ENCODE peak calls at places on chromosomes 4 and X, in eight cellular contexts. V is fibroblast of lung, R is PC-3, E is stomach, B is mammary epithelial cell, L is lung, C is tibial artery, I is right lobe of liver. Z is an unnamed sample.

GRCh38 chr4:80710748-80711451 is 319.6 kb upstream of the BMP3 start:
- DNase-seq in V (no peak), R (no peak), E (no peak), B (no peak), L (no peak), C (no peak), I (no peak), Z (no peak)

GRCh38 chr4:156734965-156735895 is 236.4 kb downstream of the PDGFC start:
- DNase-seq in V (no peak), R (peak; percentile 62), E (no peak), B (peak; percentile 24), L (no peak), C (no peak), I (no peak), Z (no peak)

GRCh38 chrX:39491548-39492297 is 606.0 kb downstream of the BCOR start:
- DNase-seq in V (no peak), R (no peak), E (no peak), B (no peak), L (no peak), C (no peak), I (no peak), Z (no peak)

GRCh38 chr4:109801099-109801789 is 555 bp downstream of the CFI start:
- DNase-seq in V (no peak), R (no peak), E (no peak), B (no peak), L (no peak), C (no peak), I (no peak), Z (no peak)

GRCh38 chr4:156884183-156884582 is 87.4 kb downstream of the PDGFC start:
- DNase-seq in V (no peak), R (no peak), E (no peak), B (peak; percentile 79), L (no peak), C (no peak), I (no peak), Z (no peak)

GRCh38 chr4:185510803-185511202 is 24.5 kb downstream of the PDLIM3 start:
- DNase-seq in V (no peak), R (no peak), E (no peak), B (no peak), L (no peak), C (no peak), I (no peak), Z (no peak)

GRCh38 chr4:85728471-85728870 is 253.5 kb downstream of the ARHGAP24 start:
- DNase-seq in V (no peak), R (no peak), E (no peak), B (no peak), L (no peak), C (no peak), I (no peak), Z (no peak)

GRCh38 chr4:70365479-70365878 is 4.9 kb downstream of the SMR3A start:
- DNase-seq in V (no peak), R (peak; percentile 13), E (no peak), B (peak; percentile 49), L (no peak), C (no peak), I (no peak), Z (no peak)

GRCh38 chrX:53319614-53320542 is 38.5 kb upstream of the IQSEC2 start:
- DNase-seq in V (no peak), R (no peak), E (no peak), B (no peak), L (no peak), C (no peak), I (no peak), Z (no peak)

GRCh38 chr4:188171551-188171950 is 32.3 kb downstream of the TRIML1 start:
- DNase-seq in V (no peak), R (peak; percentile 14), E (no peak), B (peak; percentile 75), L (no peak), C (peak; percentile 27), I (no peak), Z (no peak)

GRCh38 chr4:1603413-1604135 is 80.5 kb downstream of the FAM53A start:
- DNase-seq in V (no peak), R (no peak), E (no peak), B (no peak), L (no peak), C (no peak), I (peak; percentile 15), Z (no peak)

GRCh38 chrX:66676413-66676812 is 37.5 kb upstream of the EDA2R start:
- DNase-seq in V (no peak), R (no peak), E (no peak), B (peak; percentile 64), L (no peak), C (no peak), I (no peak), Z (no peak)

GRCh38 chr4:1766336-1767057 is 26.6 kb upstream of the FGFR3 start:
- DNase-seq in V (no peak), R (no peak), E (no peak), B (no peak), L (no peak), C (no peak), I (no peak), Z (no peak)

GRCh38 chrX:31706456-31706855 is 634.6 kb upstream of the FTHL17 start:
- DNase-seq in V (no peak), R (no peak), E (no peak), B (no peak), L (no peak), C (no peak), I (no peak), Z (no peak)

GRCh38 chr4:71300362-71300761 is 38.5 kb upstream of the SLC4A4 start:
- DNase-seq in V (no peak), R (no peak), E (no peak), B (no peak), L (no peak), C (no peak), I (no peak), Z (no peak)

GRCh38 chrX:112108145-112108544 is 25.6 kb upstream of the TRPC5 start:
- DNase-seq in V (no peak), R (no peak), E (no peak), B (no peak), L (no peak), C (no peak), I (no peak), Z (no peak)

DNA sequence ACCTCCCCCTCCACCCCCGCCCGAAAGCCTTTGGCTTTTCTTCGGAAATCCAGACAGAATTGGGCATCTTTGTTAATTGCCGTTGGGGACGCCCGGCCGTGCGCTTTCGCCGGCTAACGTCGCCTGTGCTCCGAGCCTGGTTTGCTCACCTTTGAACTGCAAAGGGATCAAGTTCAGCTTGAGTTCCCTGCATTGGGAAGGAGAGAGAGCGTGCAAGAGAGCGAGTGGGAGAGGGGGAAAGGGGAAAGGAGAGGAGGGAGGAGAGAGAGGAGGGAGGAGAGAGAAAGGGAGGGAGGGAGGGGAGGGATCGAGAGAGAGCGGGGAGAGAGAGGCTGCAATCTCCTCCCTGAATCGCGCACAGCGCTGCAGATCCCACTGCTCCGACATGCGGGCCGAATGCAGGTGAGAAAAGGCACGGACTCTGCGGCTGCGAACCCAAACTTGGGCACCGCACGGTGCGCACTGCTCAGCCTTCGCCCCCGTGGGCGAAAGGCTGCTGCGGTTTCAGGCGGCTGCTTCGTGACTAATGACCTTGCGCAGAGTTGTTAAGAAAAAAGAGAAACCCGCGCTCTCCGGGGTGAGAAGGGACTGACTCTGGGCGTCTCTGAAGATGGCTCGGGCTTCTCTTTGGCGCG is at the start of gene PCDH7:
- DNase-seq in V (peak; percentile 83), R (peak; percentile 36), E (peak; percentile 37), B (peak; percentile 74), L (no peak), C (peak; percentile 70), I (peak; percentile 28), Z (peak; percentile 19)
- TF ChIP-seq CTCF in V (no peak), R (no peak), E (no peak), B (no peak), L (no peak), C (no peak), I (no peak), Z (no peak)

GRCh38 chr4:83112239-83112638 is 2.3 kb downstream of the PLAC8 start:
- DNase-seq in V (no peak), R (no peak), E (no peak), B (no peak), L (no peak), C (no peak), I (no peak), Z (no peak)

GRCh38 chr4:83109480-83110221 is 4.9 kb downstream of the PLAC8 start:
- DNase-seq in V (no peak), R (peak; percentile 33), E (peak; percentile 53), B (no peak), L (no peak), C (no peak), I (peak; percentile 50), Z (peak; percentile 73)

GRCh38 chr4:83112678-83113428 is 1.7 kb downstream of the PLAC8 start:
- DNase-seq in V (no peak), R (no peak), E (no peak), B (no peak), L (no peak), C (no peak), I (no peak), Z (no peak)

GRCh38 chr4:83110222-83110945 is 4.1 kb downstream of the PLAC8 start:
- DNase-seq in V (peak; percentile 73), R (peak; percentile 86), E (peak; percentile 94), B (peak; percentile 72), L (peak; percentile 86), C (peak; percentile 85), I (peak; percentile 92), Z (peak; percentile 98)

DNA sequence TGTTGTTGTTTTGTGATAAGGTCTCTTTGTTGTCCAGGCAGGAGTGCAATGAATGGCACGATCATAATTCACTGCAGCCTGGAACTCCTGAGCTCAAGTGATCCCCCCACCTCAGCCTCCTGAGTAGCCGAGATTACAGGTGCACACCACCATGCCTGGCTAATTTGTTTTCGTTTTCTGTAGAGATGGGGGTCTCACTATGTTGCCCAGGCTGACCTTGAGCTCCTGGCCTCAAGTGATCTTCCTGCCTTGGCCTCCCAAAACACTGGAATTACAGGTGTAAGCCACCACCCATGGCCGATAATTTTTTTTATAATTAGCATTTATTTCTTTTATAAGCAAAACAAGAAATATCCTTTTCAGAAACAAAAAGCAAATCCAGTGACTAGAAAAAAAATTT is 3.6 kb downstream of the PLAC8 start:
- DNase-seq in V (no peak), R (no peak), E (no peak), B (no peak), L (no peak), C (no peak), I (no peak), Z (no peak)
- H3K4me3 ChIP-seq in V (no peak overlapping the region), R (no peak overlapping the region), E (peak overlapping the region; percentile 51), B (no peak overlapping the region), L (no peak overlapping the region), C (no peak overlapping the region), I (no peak overlapping the region), Z (no peak overlapping the region)

DNA sequence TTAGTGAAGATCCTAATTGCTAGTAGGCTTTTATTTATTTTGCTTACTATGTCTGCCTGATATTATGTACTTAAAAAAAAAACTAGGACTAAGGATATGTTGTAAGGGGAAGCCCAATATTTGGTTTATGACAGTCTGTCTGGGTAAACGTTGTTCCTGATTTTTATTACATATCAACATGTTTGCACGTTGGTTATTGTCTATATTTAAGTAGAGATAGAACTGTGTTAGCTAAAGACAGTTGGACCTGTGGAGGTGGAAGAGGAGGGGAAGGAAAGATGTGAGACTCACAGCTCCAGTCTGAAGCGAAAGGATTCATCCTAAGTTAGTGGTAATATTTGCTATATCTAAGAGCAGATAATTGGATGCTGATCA is 90.3 kb downstream of the TMEM131L start:
- DNase-seq in V (no peak), R (peak; percentile 41), E (no peak), B (no peak), L (no peak), C (no peak), I (no peak), Z (no peak)
- H3K36me3 ChIP-seq in V (no peaks in the 10 kb centered on the region), R (no peaks in the 10 kb centered on the region), E (peaks cover 34% of the 10 kb centered on the region), B (peaks cover 10% of the 10 kb centered on the region), L (peaks cover 4% of the 10 kb centered on the region), C (peaks cover 3% of the 10 kb centered on the region), I (no peaks in the 10 kb centered on the region), Z (no peaks in the 10 kb centered on the region)

GRCh38 chr4:108774809-108775530 is 12.1 kb upstream of the ETNPPL start:
- DNase-seq in V (no peak), R (no peak), E (peak; percentile 78), B (no peak), L (peak; percentile 35), C (peak; percentile 73), I (peak; percentile 78), Z (no peak)
- TF ChIP-seq CTCF in V (no peak), R (no peak), E (no peak), B (no peak), L (no peak), C (no peak), I (peak; percentile 39), Z (no peak)